ENCODE peak calls at places on chromosomes 13 and 19, in ten cellular contexts. G is AG09319, L is OCI-LY7, H is AG08395, T is body of pancreas, U is neural crest cell, C is HuH-7.5, W is WTC11, Z is HL-60, V is EL. F is an unnamed sample.

GRCh38 chr13:82993417-82993816 is 888.9 kb downstream of the SLITRK1 start:
- DNase-seq in T (no peak), L (no peak), C (no peak), H (no peak), V (no peak), G (no peak), W (no peak), U (no peak), Z (no peak), F (no peak)

GRCh38 chr13:108155185-108156106 is 59.9 kb downstream of the LIG4 start:
- DNase-seq in V (peak), W (peak), L (peak), C (no peak), H (peak), T (peak), G (no peak), U (peak), Z (peak), F (peak)

GRCh38 chr19:2084993-2085720 is 11.0 kb downstream of the MOB3A start:
- DNase-seq in H (no peak), U (no peak), V (peak), W (no peak), G (no peak), T (peak), C (no peak), Z (peak), L (peak), F (peak)

GRCh38 chr19:17762505-17763229 is 11.4 kb downstream of the FCHO1 start:
- DNase-seq in H (peak), Z (no peak), G (no peak), L (peak), V (peak), U (peak), T (no peak), C (no peak), W (peak), F (no peak)

GRCh38 chr19:31278555-31279435 is 70.4 kb downstream of the TSHZ3 start:
- DNase-seq in L (no peak), V (no peak), Z (no peak), T (no peak), H (no peak), U (no peak), W (no peak), G (no peak), C (no peak), F (no peak)

GRCh38 chr13:75372923-75373841 is 108.8 kb downstream of the TBC1D4 start:
- DNase-seq in V (no peak), L (no peak), G (no peak), C (no peak), H (no peak), U (no peak), W (no peak), T (no peak), Z (no peak), F (no peak)

GRCh38 chr13:95426631-95427030 is 125.4 kb upstream of the ABCC4 start:
- DNase-seq in Z (no peak), U (no peak), L (no peak), G (no peak), C (no peak), T (no peak), W (no peak), H (no peak), V (no peak), F (no peak)

GRCh38 chr19:29098863-29099481 is 114.0 kb downstream of the UQCRFS1 start:
- DNase-seq in L (no peak), W (no peak), H (peak), C (no peak), U (no peak), T (peak), G (peak), Z (no peak), V (peak), F (no peak)

GRCh38 chr19:52722062-52723005 is 12.5 kb downstream of the ZNF611 start:
- DNase-seq in H (peak), Z (no peak), U (no peak), W (no peak), L (no peak), V (peak), C (no peak), G (peak), T (no peak), F (no peak)

GRCh38 chr13:77033717-77034302 is 6.9 kb upstream of the FBXL3 start:
- DNase-seq in Z (no peak), V (peak), H (no peak), G (no peak), L (no peak), W (no peak), C (no peak), T (no peak), U (no peak), F (no peak)

GRCh38 chr13:33633701-33634525 is 184.0 kb upstream of the RFC3 start:
- DNase-seq in C (no peak), L (no peak), U (peak), T (no peak), G (no peak), H (peak), Z (no peak), V (peak), W (no peak), F (no peak)

GRCh38 chr13:70203661-70204229 is 95.5 kb upstream of the KLHL1 start:
- DNase-seq in H (no peak), L (peak), G (no peak), Z (no peak), W (no peak), U (no peak), C (no peak), T (no peak), V (peak), F (no peak)

GRCh38 chr13:46134961-46135522 is 30.2 kb upstream of the CPB2 start:
- DNase-seq in Z (no peak), W (no peak), T (peak), C (peak), V (peak), H (no peak), U (no peak), G (no peak), L (no peak), F (no peak)

GRCh38 chr13:105336706-105337582 is 1198.5 kb downstream of the EFNB2 start:
- DNase-seq in U (no peak), G (no peak), L (no peak), H (peak), C (no peak), T (peak), W (no peak), Z (no peak), V (peak), F (no peak)

GRCh38 chr13:27536361-27537101 is 83.8 kb downstream of the LNX2 start:
- DNase-seq in T (no peak), L (no peak), H (no peak), C (no peak), Z (no peak), U (no peak), G (no peak), V (no peak), W (no peak), F (no peak)